ENCODE peak calls at places on chromosomes 5 and 9, in eight cellular contexts. P, H, Z, M, S, F, W and X are unnamed samples.

GRCh38 chr9:108889649-108890067 is 27.6 kb downstream of the ACTL7A start:
- DNase-seq in M (no peak), F (no peak), S (peak), P (no peak), W (no peak), H (no peak), Z (no peak), X (peak)

GRCh38 chr5:142667808-142668207 is 18.1 kb downstream of the FGF1 start:
- DNase-seq in H (no peak), P (no peak), S (no peak), Z (no peak), F (no peak), M (no peak), W (no peak), X (peak)

GRCh38 chr9:114551750-114552685 is 35.6 kb upstream of the ATP6V1G1 start:
- DNase-seq in S (peak), M (no peak), Z (peak), F (no peak), H (peak), P (no peak), W (peak), X (peak)

GRCh38 chr5:171616002-171616780 is 169.4 kb upstream of the SMIM23 start:
- DNase-seq in F (no peak), H (no peak), P (no peak), M (no peak), S (no peak), Z (no peak), W (no peak), X (no peak)

GRCh38 chr5:150263801-150264621 is 25.6 kb downstream of the CAMK2A start:
- DNase-seq in Z (peak), H (peak), F (no peak), S (peak), P (no peak), M (no peak), W (peak), X (peak)

GRCh38 chr9:93071464-93071863 is 13.0 kb downstream of the SUSD3 start:
- DNase-seq in P (no peak), W (peak), Z (no peak), H (peak), S (peak), M (no peak), F (no peak), X (no peak)

GRCh38 chr9:124782661-124783574 is 6.0 kb downstream of the OLFML2A start:
- DNase-seq in H (no peak), W (peak), M (no peak), F (no peak), S (no peak), P (peak), Z (no peak), X (no peak)

GRCh38 chr5:136202800-136203199 is 9.8 kb upstream of the SMIM32 start:
- DNase-seq in S (no peak), P (no peak), F (peak), H (no peak), Z (no peak), W (no peak), M (no peak), X (no peak)

GRCh38 chr5:125357660-125358059 is 611.2 kb upstream of the ZNF608 start:
- DNase-seq in M (no peak), Z (no peak), S (no peak), F (no peak), H (peak), W (no peak), P (no peak), X (peak)

GRCh38 chr5:172540099-172540870 is 86.0 kb upstream of the SH3PXD2B start:
- DNase-seq in P (no peak), S (no peak), H (no peak), M (no peak), Z (no peak), W (no peak), F (peak), X (no peak)

GRCh38 chr9:22100626-22101025 is 91.5 kb upstream of the CDKN2B start:
- DNase-seq in F (no peak), M (no peak), H (no peak), W (no peak), S (no peak), Z (no peak), P (no peak), X (no peak)

GRCh38 chr9:34501889-34502425 is 20.8 kb downstream of the ENHO start:
- DNase-seq in M (peak), F (no peak), S (peak), W (peak), P (no peak), H (peak), Z (no peak), X (no peak)
- TF ChIP-seq CTCF in M (peak), F (no peak), S (peak), W (no peak), P (no peak), H (peak), Z (peak), X (no peak)

GRCh38 chr9:35162605-35163315 is 951 bp downstream of the UNC13B start:
- DNase-seq in Z (no peak), F (no peak), S (no peak), M (no peak), W (no peak), H (peak), P (no peak), X (no peak)
- H3K27ac ChIP-seq in Z (peak), F (peak), S (peak), M (peak), W (peak), H (peak), P (peak), X (no peak)

DNA sequence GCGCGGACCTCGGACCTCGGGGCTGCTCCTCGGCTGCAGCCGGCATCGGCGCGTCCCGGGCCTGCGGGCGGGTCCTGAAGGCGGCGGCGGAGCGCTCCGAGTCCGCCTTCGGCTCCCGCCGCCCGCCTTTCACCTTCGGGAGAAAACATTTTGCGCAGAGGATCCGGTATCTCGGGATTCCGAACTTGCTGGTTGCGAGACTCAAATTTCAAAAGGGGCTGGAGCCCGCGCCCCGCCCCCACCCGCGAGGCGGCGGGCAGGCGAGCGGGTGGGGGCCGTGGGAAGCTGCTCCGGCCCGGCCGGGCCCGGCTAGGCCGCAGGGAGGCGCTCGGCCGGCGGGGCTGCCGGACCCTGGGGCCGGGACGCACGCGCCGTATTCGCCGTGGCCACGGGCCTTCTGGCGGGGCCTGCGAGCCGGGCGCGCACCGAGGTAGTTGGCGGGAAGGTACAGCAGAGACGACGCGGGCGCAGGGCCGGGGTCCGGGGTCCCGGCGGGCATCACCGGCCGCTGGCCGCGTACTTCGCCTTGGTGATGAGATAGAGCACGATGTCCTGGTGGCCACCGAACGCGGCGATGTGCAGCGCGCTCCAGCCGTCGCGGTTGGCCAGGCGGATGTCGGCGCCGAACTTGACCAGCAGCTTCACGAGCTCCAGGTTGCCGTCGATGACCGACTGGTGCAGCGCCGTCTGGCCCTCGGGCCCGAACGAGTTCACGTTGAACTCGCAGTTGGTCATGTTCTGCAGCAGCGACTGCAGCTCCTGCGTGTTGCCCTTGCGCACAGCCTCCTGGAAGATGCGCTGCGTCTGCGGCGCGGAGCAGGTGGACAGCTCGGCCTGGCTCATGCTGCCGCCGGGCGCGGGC is 754 bp downstream of the NRARP start:
- DNase-seq in W (peak), H (peak), M (peak), P (no peak), F (no peak), S (peak), Z (peak), X (no peak)
- TF ChIP-seq CTCF in W (peak), H (no peak), M (peak), P (no peak), F (no peak), S (peak), Z (no peak), X (peak)

DNA sequence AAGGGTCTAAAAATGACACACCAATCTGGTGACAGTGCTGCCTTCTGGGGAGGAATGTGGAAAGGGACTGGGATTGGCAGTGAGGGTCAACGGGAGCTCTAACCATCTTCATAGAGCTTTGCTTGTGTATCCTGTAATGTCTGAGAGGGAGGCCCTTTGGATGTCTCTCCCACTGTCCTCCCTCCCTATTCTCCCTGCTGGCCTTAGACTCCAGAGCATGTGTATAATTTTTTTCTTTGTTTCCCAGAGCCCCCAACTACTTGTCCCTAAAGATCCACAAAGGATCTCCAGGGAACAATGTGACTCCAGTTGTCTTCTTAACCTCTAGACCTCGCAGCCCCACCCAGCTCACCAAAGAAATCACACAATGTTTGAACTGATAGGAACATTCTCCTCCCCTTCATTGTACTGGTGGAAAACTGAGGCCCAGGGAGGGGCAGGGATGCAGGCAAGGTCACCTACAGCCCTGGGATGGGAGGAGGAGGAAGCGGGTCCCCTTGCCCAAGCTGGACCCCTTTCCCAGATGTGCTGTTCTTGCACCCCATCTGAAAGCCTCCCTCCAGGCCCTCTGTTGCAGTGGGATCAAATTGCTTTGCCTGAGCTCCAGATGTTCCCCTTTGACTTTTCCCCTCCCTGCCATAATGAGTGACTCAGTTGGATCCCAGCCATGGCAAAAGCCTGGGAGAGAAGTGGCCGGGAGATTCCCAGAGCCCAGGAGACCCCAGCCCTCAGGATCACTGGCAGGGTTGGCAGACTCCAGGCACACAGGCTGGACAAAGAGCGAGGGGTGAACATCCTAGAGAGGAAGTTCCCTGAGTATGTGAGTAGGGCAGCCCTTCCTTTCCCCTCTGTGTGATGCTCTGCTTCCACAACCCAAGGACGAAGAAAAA is 21.8 kb downstream of the SPARC start:
- DNase-seq in S (peak), H (no peak), W (peak), Z (peak), M (peak), P (no peak), F (no peak), X (no peak)
- H3K27ac ChIP-seq in S (peak), H (peak), W (peak), Z (peak), M (peak), P (no peak), F (peak), X (peak)

GRCh38 chr5:74625742-74626241 is 14.7 kb downstream of the ENC1 start:
- DNase-seq in H (no peak), M (no peak), F (no peak), P (no peak), S (no peak), W (no peak), Z (no peak), X (peak)
- TF ChIP-seq CTCF in H (peak), M (no peak), F (no peak), P (no peak), S (no peak), W (no peak), Z (no peak), X (peak)

DNA sequence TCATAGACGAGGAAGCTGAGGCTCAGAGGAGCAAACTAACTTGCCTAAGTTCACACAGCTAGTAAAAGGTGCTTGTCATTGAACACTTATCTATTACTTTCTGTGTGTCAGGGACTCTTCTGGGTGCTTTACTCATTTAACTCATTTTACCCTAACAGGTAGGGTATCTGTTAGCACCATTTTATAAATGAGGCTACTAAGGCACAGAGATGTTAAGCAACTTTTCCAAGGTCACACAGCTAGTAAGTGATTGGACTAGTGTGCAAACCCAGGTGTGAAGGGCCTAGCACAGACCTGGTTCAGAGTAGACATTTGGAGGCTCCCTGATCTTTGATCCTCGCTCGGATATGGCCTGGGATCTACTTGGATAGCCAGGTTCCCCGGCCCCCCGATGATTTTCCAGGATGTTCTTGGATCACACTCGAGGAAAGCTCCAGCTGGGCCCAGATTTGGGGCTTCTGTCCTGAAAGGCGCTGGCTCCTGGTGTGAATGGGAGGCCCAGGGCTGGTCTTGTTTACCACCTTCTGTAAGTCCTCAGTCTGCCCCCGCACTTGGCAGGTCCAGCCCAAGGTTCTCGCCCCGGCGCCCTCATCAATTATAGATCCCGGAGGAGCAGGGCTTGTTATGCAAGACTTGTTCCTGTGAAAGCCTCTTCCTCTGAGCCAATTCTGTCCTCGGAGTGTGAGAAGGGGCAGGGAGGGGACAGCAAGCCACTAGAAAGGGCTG is 37.5 kb downstream of the GSN start:
- DNase-seq in S (no peak), W (peak), M (peak), P (no peak), F (peak), H (no peak), Z (peak), X (no peak)
- H3K27ac ChIP-seq in S (no peak), W (peak), M (peak), P (no peak), F (peak), H (no peak), Z (peak), X (no peak)

DNA sequence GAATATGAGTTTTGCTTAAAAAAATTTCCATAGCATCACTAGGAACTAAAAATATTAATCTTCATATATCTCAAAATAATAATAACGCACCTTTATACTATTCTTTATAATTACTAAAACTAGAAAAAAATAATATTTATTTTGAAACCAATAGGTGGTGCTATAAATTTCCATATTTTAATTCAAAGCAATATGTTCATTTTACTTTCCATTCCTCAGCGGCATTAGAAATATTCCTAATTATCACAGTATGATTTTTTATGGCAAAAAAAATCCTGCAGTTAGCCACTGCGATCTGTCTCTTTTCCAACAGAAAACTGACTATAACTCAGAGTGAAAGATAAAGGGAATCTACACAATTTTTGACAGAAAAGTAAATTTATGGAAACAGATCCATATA is 167.4 kb upstream of the MPDZ start:
- DNase-seq in P (no peak), Z (no peak), H (no peak), M (no peak), F (no peak), W (no peak), S (no peak), X (no peak)
- TF ChIP-seq CTCF in P (no peak), Z (peak), H (no peak), M (peak), F (no peak), W (no peak), S (peak), X (peak)

GRCh38 chr9:137454506-137455360 is 4.4 kb downstream of the NSMF start:
- DNase-seq in W (peak), Z (peak), F (no peak), P (no peak), M (peak), S (no peak), H (no peak), X (no peak)
- H3K27ac ChIP-seq in W (no peak), Z (peak), F (peak), P (no peak), M (peak), S (no peak), H (no peak), X (no peak)

GRCh38 chr5:95960802-95961616 is 642 bp downstream of the ELL2 start:
- DNase-seq in P (peak), S (peak), H (peak), W (peak), F (peak), M (peak), Z (peak), X (peak)

GRCh38 chr5:95959051-95959963 is 2.3 kb downstream of the ELL2 start:
- DNase-seq in F (no peak), W (no peak), H (no peak), P (no peak), S (peak), M (no peak), Z (no peak), X (no peak)

GRCh38 chr5:95961617-95962474 is at the start of gene ELL2:
- DNase-seq in Z (peak), P (peak), H (peak), F (peak), M (peak), W (peak), S (peak), X (peak)

GRCh38 chr5:95958308-95959014 is 3.2 kb downstream of the ELL2 start:
- DNase-seq in F (no peak), Z (no peak), W (no peak), M (no peak), P (no peak), H (peak), S (peak), X (peak)

GRCh38 chr5:95959964-95960801 is 1.5 kb downstream of the ELL2 start:
- DNase-seq in H (no peak), W (no peak), F (no peak), Z (no peak), S (peak), P (peak), M (no peak), X (no peak)
- TF ChIP-seq CTCF in H (no peak), W (no peak), F (no peak), Z (no peak), S (peak), P (no peak), M (peak), X (peak)